ENCODE peak calls at places on chromosomes 16 and 17, in ten cellular contexts. One of them, this sample, is unnamed.

GRCh38 chr17:36468903-36469635 is 17.4 kb upstream of the ZNHIT3 start:
- DNase-seq in Peyer's patch: no peak
- DNase-seq in GM12891: no peak
- DNase-seq in IMR-90: no peak
- DNase-seq in testis: no peak
- DNase-seq in stomach: no peak
- DNase-seq in gastrocnemius medialis: no peak
- DNase-seq in transverse colon: no peak
- DNase-seq in esophagus muscularis mucosa: no peak
- DNase-seq in lower leg skin: no peak
- DNase-seq in this sample: no peak

GRCh38 chr17:56661906-56662305 is 68.4 kb downstream of the NOG start:
- DNase-seq in Peyer's patch: no peak
- DNase-seq in GM12891: no peak
- DNase-seq in IMR-90: no peak
- DNase-seq in testis: no peak
- DNase-seq in stomach: no peak
- DNase-seq in gastrocnemius medialis: no peak
- DNase-seq in transverse colon: no peak
- DNase-seq in esophagus muscularis mucosa: no peak
- DNase-seq in lower leg skin: no peak
- DNase-seq in this sample: no peak

GRCh38 chr17:1464186-1464585 is 8.2 kb upstream of the CRK start:
- DNase-seq in Peyer's patch: no peak
- DNase-seq in GM12891: no peak
- DNase-seq in IMR-90: no peak
- DNase-seq in testis: no peak
- DNase-seq in stomach: no peak
- DNase-seq in gastrocnemius medialis: no peak
- DNase-seq in transverse colon: no peak
- DNase-seq in esophagus muscularis mucosa: no peak
- DNase-seq in lower leg skin: no peak
- DNase-seq in this sample: no peak

GRCh38 chr16:81517630-81518438 is 73.2 kb downstream of the CMIP start:
- DNase-seq in Peyer's patch: no peak
- DNase-seq in GM12891: no peak
- DNase-seq in IMR-90: peak
- DNase-seq in testis: no peak
- DNase-seq in stomach: no peak
- DNase-seq in gastrocnemius medialis: no peak
- DNase-seq in transverse colon: no peak
- DNase-seq in esophagus muscularis mucosa: no peak
- DNase-seq in lower leg skin: no peak
- DNase-seq in this sample: peak

GRCh38 chr16:3812469-3813172 is 67.9 kb downstream of the CREBBP start:
- DNase-seq in Peyer's patch: no peak
- DNase-seq in GM12891: no peak
- DNase-seq in IMR-90: no peak
- DNase-seq in testis: no peak
- DNase-seq in stomach: no peak
- DNase-seq in gastrocnemius medialis: no peak
- DNase-seq in transverse colon: no peak
- DNase-seq in esophagus muscularis mucosa: no peak
- DNase-seq in lower leg skin: no peak
- DNase-seq in this sample: no peak

GRCh38 chr16:82655315-82655714 is 28.5 kb downstream of the CDH13 start:
- DNase-seq in Peyer's patch: peak
- DNase-seq in GM12891: no peak
- DNase-seq in IMR-90: peak
- DNase-seq in testis: no peak
- DNase-seq in stomach: peak
- DNase-seq in gastrocnemius medialis: no peak
- DNase-seq in transverse colon: peak
- DNase-seq in esophagus muscularis mucosa: no peak
- DNase-seq in lower leg skin: no peak
- DNase-seq in this sample: no peak

GRCh38 chr16:30884760-30885159 is 9.1 kb downstream of the BCL7C start:
- DNase-seq in Peyer's patch: no peak
- DNase-seq in GM12891: no peak
- DNase-seq in IMR-90: no peak
- DNase-seq in testis: no peak
- DNase-seq in stomach: no peak
- DNase-seq in gastrocnemius medialis: no peak
- DNase-seq in transverse colon: no peak
- DNase-seq in esophagus muscularis mucosa: no peak
- DNase-seq in lower leg skin: no peak
- DNase-seq in this sample: no peak

GRCh38 chr17:82013341-82013740 is 9.3 kb downstream of the CENPX start:
- DNase-seq in Peyer's patch: no peak
- DNase-seq in GM12891: no peak
- DNase-seq in IMR-90: peak
- DNase-seq in testis: no peak
- DNase-seq in stomach: no peak
- DNase-seq in gastrocnemius medialis: no peak
- DNase-seq in transverse colon: no peak
- DNase-seq in esophagus muscularis mucosa: no peak
- DNase-seq in lower leg skin: no peak
- DNase-seq in this sample: no peak

GRCh38 chr17:51014129-51014528 is 106.5 kb downstream of the SPAG9 start:
- DNase-seq in Peyer's patch: no peak
- DNase-seq in GM12891: no peak
- DNase-seq in IMR-90: no peak
- DNase-seq in testis: no peak
- DNase-seq in stomach: no peak
- DNase-seq in gastrocnemius medialis: no peak
- DNase-seq in transverse colon: no peak
- DNase-seq in esophagus muscularis mucosa: no peak
- DNase-seq in lower leg skin: no peak
- DNase-seq in this sample: no peak

GRCh38 chr16:53166099-53166498 is 111.3 kb downstream of the CHD9 start:
- DNase-seq in Peyer's patch: no peak
- DNase-seq in GM12891: no peak
- DNase-seq in IMR-90: no peak
- DNase-seq in testis: no peak
- DNase-seq in stomach: no peak
- DNase-seq in gastrocnemius medialis: no peak
- DNase-seq in transverse colon: no peak
- DNase-seq in esophagus muscularis mucosa: no peak
- DNase-seq in lower leg skin: no peak
- DNase-seq in this sample: no peak

GRCh38 chr16:4904108-4904941 is 32.6 kb downstream of the PPL start:
- DNase-seq in Peyer's patch: no peak
- DNase-seq in GM12891: no peak
- DNase-seq in IMR-90: no peak
- DNase-seq in testis: no peak
- DNase-seq in stomach: no peak
- DNase-seq in gastrocnemius medialis: no peak
- DNase-seq in transverse colon: no peak
- DNase-seq in esophagus muscularis mucosa: no peak
- DNase-seq in lower leg skin: no peak
- DNase-seq in this sample: no peak

GRCh38 chr17:35865412-35866355 is 3.0 kb downstream of the HEATR9 start:
- DNase-seq in Peyer's patch: no peak
- DNase-seq in GM12891: no peak
- DNase-seq in IMR-90: peak
- DNase-seq in testis: no peak
- DNase-seq in stomach: no peak
- DNase-seq in gastrocnemius medialis: no peak
- DNase-seq in transverse colon: no peak
- DNase-seq in esophagus muscularis mucosa: no peak
- DNase-seq in lower leg skin: no peak
- DNase-seq in this sample: no peak

GRCh38 chr17:71983828-71984227 is 137.0 kb upstream of the SOX9 start:
- DNase-seq in Peyer's patch: no peak
- DNase-seq in GM12891: no peak
- DNase-seq in IMR-90: no peak
- DNase-seq in testis: no peak
- DNase-seq in stomach: no peak
- DNase-seq in gastrocnemius medialis: no peak
- DNase-seq in transverse colon: no peak
- DNase-seq in esophagus muscularis mucosa: no peak
- DNase-seq in lower leg skin: no peak
- DNase-seq in this sample: no peak

GRCh38 chr17:75894049-75894742 is 2.6 kb downstream of the TRIM65 start:
- DNase-seq in Peyer's patch: no peak
- DNase-seq in GM12891: no peak
- DNase-seq in IMR-90: no peak
- DNase-seq in testis: no peak
- DNase-seq in stomach: no peak
- DNase-seq in gastrocnemius medialis: no peak
- DNase-seq in transverse colon: no peak
- DNase-seq in esophagus muscularis mucosa: no peak
- DNase-seq in lower leg skin: no peak
- DNase-seq in this sample: no peak

GRCh38 chr17:75891605-75892555 is 4.9 kb downstream of the TRIM65 start:
- DNase-seq in Peyer's patch: no peak
- DNase-seq in GM12891: no peak
- DNase-seq in IMR-90: no peak
- DNase-seq in testis: no peak
- DNase-seq in stomach: peak
- DNase-seq in gastrocnemius medialis: no peak
- DNase-seq in transverse colon: no peak
- DNase-seq in esophagus muscularis mucosa: no peak
- DNase-seq in lower leg skin: no peak
- DNase-seq in this sample: no peak

GRCh38 chr17:75891022-75891604 is 5.6 kb downstream of the TRIM65 start:
- DNase-seq in Peyer's patch: no peak
- DNase-seq in GM12891: no peak
- DNase-seq in IMR-90: no peak
- DNase-seq in testis: no peak
- DNase-seq in stomach: no peak
- DNase-seq in gastrocnemius medialis: no peak
- DNase-seq in transverse colon: no peak
- DNase-seq in esophagus muscularis mucosa: no peak
- DNase-seq in lower leg skin: no peak
- DNase-seq in this sample: no peak

GRCh38 chr17:75893305-75894048 is 3.3 kb downstream of the TRIM65 start:
- DNase-seq in Peyer's patch: no peak
- DNase-seq in GM12891: no peak
- DNase-seq in IMR-90: no peak
- DNase-seq in testis: no peak
- DNase-seq in stomach: no peak
- DNase-seq in gastrocnemius medialis: no peak
- DNase-seq in transverse colon: no peak
- DNase-seq in esophagus muscularis mucosa: no peak
- DNase-seq in lower leg skin: no peak
- DNase-seq in this sample: no peak

DNA sequence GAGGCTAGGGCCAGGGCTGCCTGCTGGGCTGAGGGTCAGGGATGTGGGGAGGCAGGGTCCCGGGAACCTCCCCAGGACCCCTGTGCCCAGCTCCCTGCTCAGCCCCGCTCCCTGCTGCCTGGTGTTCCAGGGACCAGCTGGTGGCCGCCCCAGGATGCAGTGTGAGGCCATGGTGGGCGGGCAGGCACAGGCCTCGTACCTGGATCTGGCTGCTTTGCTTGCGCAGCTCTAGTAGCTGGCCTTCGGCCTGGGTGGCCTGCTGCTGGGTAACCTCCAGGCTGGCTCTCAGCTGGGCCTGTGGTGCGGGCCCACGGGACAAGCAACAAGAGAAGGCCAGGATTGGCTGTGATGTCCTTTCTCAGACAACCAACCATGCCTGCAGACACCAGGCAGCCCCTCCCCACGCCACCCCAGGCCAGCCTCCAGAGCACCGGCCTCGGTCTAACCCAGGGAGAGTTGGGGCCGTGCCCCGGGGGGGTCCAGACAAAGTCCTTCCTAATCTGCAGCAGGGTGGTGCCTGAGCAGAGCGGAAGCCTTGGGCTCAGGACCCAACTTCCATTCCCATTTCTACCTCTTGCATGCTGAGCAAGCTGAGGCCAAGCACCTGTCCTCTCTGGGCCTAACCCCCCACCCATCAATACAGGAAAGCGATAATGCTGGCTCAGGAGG is 4.1 kb downstream of the TRIM65 start:
- DNase-seq in Peyer's patch: no peak
- DNase-seq in GM12891: no peak
- DNase-seq in IMR-90: no peak
- DNase-seq in testis: no peak
- DNase-seq in stomach: no peak
- DNase-seq in gastrocnemius medialis: no peak
- DNase-seq in transverse colon: no peak
- DNase-seq in esophagus muscularis mucosa: no peak
- DNase-seq in lower leg skin: no peak
- DNase-seq in this sample: no peak
- TF ChIP-seq POLR2A in Peyer's patch: no peak
- TF ChIP-seq POLR2A in GM12891: no peak
- TF ChIP-seq POLR2A in IMR-90: no peak
- TF ChIP-seq POLR2A in testis: no peak
- TF ChIP-seq POLR2A in stomach: no peak
- TF ChIP-seq POLR2A in gastrocnemius medialis: no peak
- TF ChIP-seq POLR2A in transverse colon: no peak
- TF ChIP-seq POLR2A in esophagus muscularis mucosa: no peak
- TF ChIP-seq POLR2A in lower leg skin: no peak
- TF ChIP-seq POLR2A in this sample: no peak

GRCh38 chr17:80169784-80170500 is at the start of gene CARD14:
- DNase-seq in Peyer's patch: no peak
- DNase-seq in GM12891: no peak
- DNase-seq in IMR-90: no peak
- DNase-seq in testis: no peak
- DNase-seq in stomach: peak
- DNase-seq in gastrocnemius medialis: no peak
- DNase-seq in transverse colon: peak
- DNase-seq in esophagus muscularis mucosa: no peak
- DNase-seq in lower leg skin: no peak
- DNase-seq in this sample: no peak
- TF ChIP-seq POLR2A in Peyer's patch: no peak
- TF ChIP-seq POLR2A in GM12891: no peak
- TF ChIP-seq POLR2A in IMR-90: no peak
- TF ChIP-seq POLR2A in testis: no peak
- TF ChIP-seq POLR2A in stomach: no peak
- TF ChIP-seq POLR2A in gastrocnemius medialis: no peak
- TF ChIP-seq POLR2A in transverse colon: no peak
- TF ChIP-seq POLR2A in esophagus muscularis mucosa: no peak
- TF ChIP-seq POLR2A in lower leg skin: no peak
- TF ChIP-seq POLR2A in this sample: no peak

GRCh38 chr16:27353853-27354252 is 40.1 kb downstream of the IL4R start:
- DNase-seq in Peyer's patch: no peak
- DNase-seq in GM12891: no peak
- DNase-seq in IMR-90: no peak
- DNase-seq in testis: peak
- DNase-seq in stomach: no peak
- DNase-seq in gastrocnemius medialis: no peak
- DNase-seq in transverse colon: no peak
- DNase-seq in esophagus muscularis mucosa: no peak
- DNase-seq in lower leg skin: no peak
- DNase-seq in this sample: no peak
- TF ChIP-seq POLR2A in Peyer's patch: no peak
- TF ChIP-seq POLR2A in GM12891: no peak
- TF ChIP-seq POLR2A in IMR-90: no peak
- TF ChIP-seq POLR2A in testis: no peak
- TF ChIP-seq POLR2A in stomach: no peak
- TF ChIP-seq POLR2A in gastrocnemius medialis: no peak
- TF ChIP-seq POLR2A in transverse colon: no peak
- TF ChIP-seq POLR2A in esophagus muscularis mucosa: no peak
- TF ChIP-seq POLR2A in lower leg skin: no peak
- TF ChIP-seq POLR2A in this sample: no peak

GRCh38 chr16:66801320-66802105 is at the start of gene TERB1:
- DNase-seq in Peyer's patch: no peak
- DNase-seq in GM12891: no peak
- DNase-seq in IMR-90: no peak
- DNase-seq in testis: peak
- DNase-seq in stomach: no peak
- DNase-seq in gastrocnemius medialis: no peak
- DNase-seq in transverse colon: no peak
- DNase-seq in esophagus muscularis mucosa: no peak
- DNase-seq in lower leg skin: no peak
- DNase-seq in this sample: no peak
- TF ChIP-seq POLR2A in Peyer's patch: no peak
- TF ChIP-seq POLR2A in GM12891: no peak
- TF ChIP-seq POLR2A in IMR-90: no peak
- TF ChIP-seq POLR2A in testis: no peak
- TF ChIP-seq POLR2A in stomach: no peak
- TF ChIP-seq POLR2A in gastrocnemius medialis: no peak
- TF ChIP-seq POLR2A in transverse colon: no peak
- TF ChIP-seq POLR2A in esophagus muscularis mucosa: no peak
- TF ChIP-seq POLR2A in lower leg skin: no peak
- TF ChIP-seq POLR2A in this sample: no peak

This sample was measured in H54.